ENCODE peak calls at places on chromosomes 3 and 15, in nine cellular contexts. O, Q, G, D, F, H, X, U and V are unnamed samples.
A peak's percentile ranks its signal among the peaks of the same experiment; 100 is the strongest.

GRCh38 chr3:82739390-82739789 is 977.9 kb upstream of the GBE1 start:
- DNase-seq in U (no peak), G (no peak), F (no peak), H (no peak), O (no peak), X (no peak), D (no peak), Q (no peak), V (no peak)

GRCh38 chr3:11482024-11482423 is 161.7 kb downstream of the VGLL4 start:
- DNase-seq in Q (no peak), F (peak; percentile 3), X (no peak), D (no peak), H (no peak), U (peak; percentile 75), O (no peak), G (no peak), V (peak; percentile 75)

GRCh38 chr3:177340243-177340830 is 143.1 kb upstream of the TBL1XR1 start:
- DNase-seq in H (no peak), Q (no peak), F (no peak), G (no peak), X (no peak), D (no peak), U (no peak), O (no peak), V (no peak)

GRCh38 chr15:78097667-78098066 is 5.3 kb downstream of the SH2D7 start:
- DNase-seq in D (no peak), H (no peak), Q (no peak), O (no peak), X (no peak), F (no peak), G (no peak), U (no peak), V (no peak)

GRCh38 chr3:98982336-98982735 is 80.8 kb upstream of the DCBLD2 start:
- DNase-seq in H (no peak), X (no peak), Q (no peak), U (no peak), O (no peak), F (no peak), G (no peak), D (no peak), V (no peak)

GRCh38 chr15:42088801-42089640 is 5.3 kb downstream of the PLA2G4D start:
- DNase-seq in U (no peak), D (no peak), X (no peak), H (no peak), Q (no peak), O (no peak), G (no peak), F (no peak), V (no peak)

GRCh38 chr3:149203758-149204157 is 17.9 kb downstream of the CP start:
- DNase-seq in O (no peak), H (peak; percentile 60), Q (no peak), F (no peak), G (no peak), X (no peak), U (no peak), D (no peak), V (no peak)

GRCh38 chr3:44235604-44236484 is 5.8 kb upstream of the TOPAZ1 start:
- DNase-seq in D (peak; percentile 83), X (peak; percentile 67), O (peak; percentile 6), F (peak; percentile 3), Q (peak; percentile 68), H (peak; percentile 77), G (peak; percentile 14), U (peak; percentile 68), V (no peak)

GRCh38 chr3:194767430-194768207 is 81.9 kb downstream of the FAM43A start:
- DNase-seq in F (no peak), D (no peak), H (no peak), G (no peak), Q (no peak), X (no peak), U (no peak), O (no peak), V (no peak)

GRCh38 chr3:170196833-170197232 is 15.3 kb upstream of the PHC3 start:
- DNase-seq in F (no peak), G (no peak), O (no peak), X (no peak), U (no peak), Q (peak; percentile 87), D (no peak), H (no peak), V (no peak)

GRCh38 chr3:62367735-62368704 is 5.3 kb downstream of the FEZF2 start:
- DNase-seq in F (no peak), U (no peak), O (no peak), D (no peak), Q (no peak), G (no peak), X (no peak), H (no peak), V (no peak)